ENCODE peak calls at places on chromosomes 6 and 20, in six cellular contexts. One of them, this sample, is unnamed.

GRCh38 chr6:23505021-23505420 is 621.0 kb upstream of the NRSN1 start:
- DNase-seq in Right ventricle myocardium inferior: no peak
- DNase-seq in stimulated activated naive B cell treated with anti-CD40 and anti-IgM and Interleukin-4, amounts not matched to agents 10 μg/mL and 1 μg/mL and 100 μg/mL, for 72 hours: no peak
- DNase-seq in iPS-NIHi11: no peak
- DNase-seq in kidney tubule cell: no peak
- DNase-seq in T-cell: no peak
- DNase-seq in this sample: no peak

GRCh38 chr6:5930143-5930770 is 76.5 kb downstream of the NRN1 start:
- DNase-seq in Right ventricle myocardium inferior: no peak
- DNase-seq in stimulated activated naive B cell treated with anti-CD40 and anti-IgM and Interleukin-4, amounts not matched to agents 10 μg/mL and 1 μg/mL and 100 μg/mL, for 72 hours: no peak
- DNase-seq in iPS-NIHi11: no peak
- DNase-seq in kidney tubule cell: no peak
- DNase-seq in T-cell: no peak
- DNase-seq in this sample: no peak

GRCh38 chr6:119158057-119158848 is 79.8 kb upstream of the FAM184A start:
- DNase-seq in Right ventricle myocardium inferior: peak
- DNase-seq in stimulated activated naive B cell treated with anti-CD40 and anti-IgM and Interleukin-4, amounts not matched to agents 10 μg/mL and 1 μg/mL and 100 μg/mL, for 72 hours: no peak
- DNase-seq in iPS-NIHi11: no peak
- DNase-seq in kidney tubule cell: no peak
- DNase-seq in T-cell: no peak
- DNase-seq in this sample: no peak

GRCh38 chr6:633611-634010 is 23.3 kb downstream of the HUS1B start:
- DNase-seq in Right ventricle myocardium inferior: no peak
- DNase-seq in stimulated activated naive B cell treated with anti-CD40 and anti-IgM and Interleukin-4, amounts not matched to agents 10 μg/mL and 1 μg/mL and 100 μg/mL, for 72 hours: no peak
- DNase-seq in iPS-NIHi11: no peak
- DNase-seq in kidney tubule cell: peak
- DNase-seq in T-cell: no peak
- DNase-seq in this sample: no peak

GRCh38 chr6:37155394-37156312 is 14.3 kb upstream of the PIM1 start:
- DNase-seq in Right ventricle myocardium inferior: no peak
- DNase-seq in stimulated activated naive B cell treated with anti-CD40 and anti-IgM and Interleukin-4, amounts not matched to agents 10 μg/mL and 1 μg/mL and 100 μg/mL, for 72 hours: peak
- DNase-seq in iPS-NIHi11: peak
- DNase-seq in kidney tubule cell: peak
- DNase-seq in T-cell: no peak
- DNase-seq in this sample: peak

GRCh38 chr6:31794866-31795615 is 511 bp downstream of the VARS1 start:
- DNase-seq in Right ventricle myocardium inferior: peak
- DNase-seq in stimulated activated naive B cell treated with anti-CD40 and anti-IgM and Interleukin-4, amounts not matched to agents 10 μg/mL and 1 μg/mL and 100 μg/mL, for 72 hours: no peak
- DNase-seq in iPS-NIHi11: peak
- DNase-seq in kidney tubule cell: no peak
- DNase-seq in T-cell: no peak
- DNase-seq in this sample: peak

GRCh38 chr20:16001286-16001685 is 572.0 kb downstream of the KIF16B start:
- DNase-seq in Right ventricle myocardium inferior: no peak
- DNase-seq in stimulated activated naive B cell treated with anti-CD40 and anti-IgM and Interleukin-4, amounts not matched to agents 10 μg/mL and 1 μg/mL and 100 μg/mL, for 72 hours: no peak
- DNase-seq in iPS-NIHi11: no peak
- DNase-seq in kidney tubule cell: no peak
- DNase-seq in T-cell: no peak
- DNase-seq in this sample: no peak

GRCh38 chr20:18662279-18662678 is 74.4 kb downstream of the DTD1 start:
- DNase-seq in Right ventricle myocardium inferior: no peak
- DNase-seq in stimulated activated naive B cell treated with anti-CD40 and anti-IgM and Interleukin-4, amounts not matched to agents 10 μg/mL and 1 μg/mL and 100 μg/mL, for 72 hours: no peak
- DNase-seq in iPS-NIHi11: no peak
- DNase-seq in kidney tubule cell: no peak
- DNase-seq in T-cell: no peak
- DNase-seq in this sample: no peak

GRCh38 chr6:105374010-105374420 is 28.9 kb downstream of the PREP start:
- DNase-seq in Right ventricle myocardium inferior: no peak
- DNase-seq in stimulated activated naive B cell treated with anti-CD40 and anti-IgM and Interleukin-4, amounts not matched to agents 10 μg/mL and 1 μg/mL and 100 μg/mL, for 72 hours: no peak
- DNase-seq in iPS-NIHi11: no peak
- DNase-seq in kidney tubule cell: peak
- DNase-seq in T-cell: no peak
- DNase-seq in this sample: no peak

GRCh38 chr6:133337312-133337711 is 96.2 kb downstream of the EYA4 start:
- DNase-seq in Right ventricle myocardium inferior: no peak
- DNase-seq in stimulated activated naive B cell treated with anti-CD40 and anti-IgM and Interleukin-4, amounts not matched to agents 10 μg/mL and 1 μg/mL and 100 μg/mL, for 72 hours: no peak
- DNase-seq in iPS-NIHi11: no peak
- DNase-seq in kidney tubule cell: no peak
- DNase-seq in T-cell: no peak
- DNase-seq in this sample: no peak

GRCh38 chr20:38685853-38686473 is 38.3 kb upstream of the SLC32A1 start:
- DNase-seq in Right ventricle myocardium inferior: no peak
- DNase-seq in stimulated activated naive B cell treated with anti-CD40 and anti-IgM and Interleukin-4, amounts not matched to agents 10 μg/mL and 1 μg/mL and 100 μg/mL, for 72 hours: no peak
- DNase-seq in iPS-NIHi11: peak
- DNase-seq in kidney tubule cell: peak
- DNase-seq in T-cell: peak
- DNase-seq in this sample: peak

GRCh38 chr20:10558635-10559187 is 115.1 kb downstream of the JAG1 start:
- DNase-seq in Right ventricle myocardium inferior: no peak
- DNase-seq in stimulated activated naive B cell treated with anti-CD40 and anti-IgM and Interleukin-4, amounts not matched to agents 10 μg/mL and 1 μg/mL and 100 μg/mL, for 72 hours: no peak
- DNase-seq in iPS-NIHi11: no peak
- DNase-seq in kidney tubule cell: peak
- DNase-seq in T-cell: no peak
- DNase-seq in this sample: no peak

GRCh38 chr6:163707385-163708355 is 293.2 kb downstream of the QKI start:
- DNase-seq in Right ventricle myocardium inferior: no peak
- DNase-seq in stimulated activated naive B cell treated with anti-CD40 and anti-IgM and Interleukin-4, amounts not matched to agents 10 μg/mL and 1 μg/mL and 100 μg/mL, for 72 hours: peak
- DNase-seq in iPS-NIHi11: no peak
- DNase-seq in kidney tubule cell: no peak
- DNase-seq in T-cell: no peak
- DNase-seq in this sample: peak

GRCh38 chr20:53463101-53463972 is 130.3 kb downstream of the ZNF217 start:
- DNase-seq in Right ventricle myocardium inferior: no peak
- DNase-seq in stimulated activated naive B cell treated with anti-CD40 and anti-IgM and Interleukin-4, amounts not matched to agents 10 μg/mL and 1 μg/mL and 100 μg/mL, for 72 hours: no peak
- DNase-seq in iPS-NIHi11: no peak
- DNase-seq in kidney tubule cell: no peak
- DNase-seq in T-cell: no peak
- DNase-seq in this sample: no peak

GRCh38 chr6:117728626-117729025 is 53.4 kb downstream of the NUS1 start:
- DNase-seq in Right ventricle myocardium inferior: no peak
- DNase-seq in stimulated activated naive B cell treated with anti-CD40 and anti-IgM and Interleukin-4, amounts not matched to agents 10 μg/mL and 1 μg/mL and 100 μg/mL, for 72 hours: no peak
- DNase-seq in iPS-NIHi11: no peak
- DNase-seq in kidney tubule cell: no peak
- DNase-seq in T-cell: no peak
- DNase-seq in this sample: no peak

GRCh38 chr20:49768204-49769124 is 44.2 kb upstream of the SLC9A8 start:
- DNase-seq in Right ventricle myocardium inferior: no peak
- DNase-seq in stimulated activated naive B cell treated with anti-CD40 and anti-IgM and Interleukin-4, amounts not matched to agents 10 μg/mL and 1 μg/mL and 100 μg/mL, for 72 hours: no peak
- DNase-seq in iPS-NIHi11: peak
- DNase-seq in kidney tubule cell: peak
- DNase-seq in T-cell: peak
- DNase-seq in this sample: no peak

GRCh38 chr6:148770408-148771211 is 23.8 kb downstream of the UST start:
- DNase-seq in Right ventricle myocardium inferior: no peak
- DNase-seq in stimulated activated naive B cell treated with anti-CD40 and anti-IgM and Interleukin-4, amounts not matched to agents 10 μg/mL and 1 μg/mL and 100 μg/mL, for 72 hours: no peak
- DNase-seq in iPS-NIHi11: no peak
- DNase-seq in kidney tubule cell: no peak
- DNase-seq in T-cell: no peak
- DNase-seq in this sample: no peak

This sample was measured in germinal center.